ENCODE peak calls at places on chromosomes 6 and 20, in eight cellular contexts. W is body of pancreas; J is lower lobe of right lung; O is heart right ventricle; D is ovary; N is psoas muscle; Y is CD8-positive, alpha-beta T cell; X is suprapubic skin. F is an unnamed sample. For H3K4me1, the result is how much of the 10 kb centered on the place peaks cover.

GRCh38 chr6:139124887-139125672 is 9.8 kb upstream of the HECA start:
- DNase-seq in W (peak), J (peak), O (peak), D (peak), N (peak), Y (peak), X (no peak), F (peak)

GRCh38 chr6:118565317-118565960 is 17.3 kb downstream of the PLN start:
- DNase-seq in W (no peak), J (no peak), O (no peak), D (no peak), N (no peak), Y (no peak), X (no peak), F (no peak)

GRCh38 chr20:7031222-7031621 is 263.7 kb downstream of the BMP2 start:
- DNase-seq in W (no peak), J (no peak), O (no peak), D (no peak), N (no peak), Y (no peak), X (no peak), F (no peak)

GRCh38 chr6:150967910-150968309 is 102.4 kb downstream of the MTHFD1L start:
- DNase-seq in W (no peak), J (no peak), O (no peak), D (no peak), N (no peak), Y (no peak), X (no peak), F (no peak)

GRCh38 chr6:156808287-156808686 is 31.1 kb downstream of the ARID1B start:
- DNase-seq in W (peak), J (no peak), O (no peak), D (no peak), N (no peak), Y (no peak), X (no peak), F (no peak)

GRCh38 chr6:166825553-166826145 is 130.7 kb downstream of the RNASET2 start:
- DNase-seq in W (no peak), J (no peak), O (no peak), D (no peak), N (no peak), Y (no peak), X (no peak), F (no peak)

GRCh38 chr20:62119101-62119500 is 3.2 kb upstream of the LSM14B start:
- DNase-seq in W (no peak), J (no peak), O (no peak), D (no peak), N (no peak), Y (no peak), X (no peak), F (no peak)

GRCh38 chr20:4697189-4697873 is 24.4 kb upstream of the PRND start:
- DNase-seq in W (no peak), J (no peak), O (no peak), D (no peak), N (no peak), Y (no peak), X (no peak), F (no peak)

GRCh38 chr20:45419188-45420091 is 3.5 kb downstream of the PIGT start:
- DNase-seq in W (peak), J (no peak), O (peak), D (peak), N (peak), Y (no peak), X (peak), F (peak)

GRCh38 chr6:13307508-13307995 is 20.8 kb downstream of the TBC1D7 start:
- DNase-seq in W (no peak), J (peak), O (no peak), D (no peak), N (no peak), Y (no peak), X (peak), F (peak)

GRCh38 chr20:37179671-37180524 is 550 bp upstream of the MROH8 start:
- DNase-seq in W (no peak), J (no peak), O (no peak), D (no peak), N (no peak), Y (no peak), X (no peak), F (no peak)

GRCh38 chr20:2631228-2631627 is 21.2 kb upstream of the NOP56 start:
- DNase-seq in W (no peak), J (no peak), O (no peak), D (no peak), N (no peak), Y (no peak), X (no peak), F (no peak)

GRCh38 chr6:35419431-35419830 is 32.7 kb upstream of the FANCE start:
- DNase-seq in W (no peak), J (no peak), O (no peak), D (no peak), N (no peak), Y (no peak), X (no peak), F (no peak)

GRCh38 chr20:64258071-64258823 is 2.7 kb downstream of the PCMTD2 start:
- DNase-seq in W (no peak), J (no peak), O (no peak), D (no peak), N (no peak), Y (no peak), X (no peak), F (no peak)

GRCh38 chr6:12472601-12473038 is 182.5 kb downstream of the EDN1 start:
- DNase-seq in W (peak), J (peak), O (peak), D (peak), N (peak), Y (no peak), X (no peak), F (peak)

GRCh38 chr6:43052842-43053544 is 658 bp downstream of the CUL7 start:
- DNase-seq in W (peak), J (peak), O (peak), D (peak), N (peak), Y (no peak), X (no peak), F (no peak)

GRCh38 chr6:108779521-108779920 is 68.7 kb upstream of the ARMC2 start:
- DNase-seq in W (no peak), J (no peak), O (no peak), D (no peak), N (no peak), Y (no peak), X (no peak), F (no peak)

GRCh38 chr6:108781419-108782110 is 66.7 kb upstream of the ARMC2 start:
- DNase-seq in W (no peak), J (no peak), O (no peak), D (peak), N (no peak), Y (no peak), X (no peak), F (no peak)

GRCh38 chr6:108785653-108786052 is 62.6 kb upstream of the ARMC2 start:
- DNase-seq in W (no peak), J (no peak), O (no peak), D (no peak), N (no peak), Y (no peak), X (no peak), F (no peak)

GRCh38 chr6:108780784-108781183 is 67.4 kb upstream of the ARMC2 start:
- DNase-seq in W (no peak), J (no peak), O (no peak), D (no peak), N (no peak), Y (no peak), X (no peak), F (no peak)

GRCh38 chr6:108782231-108783041 is 65.8 kb upstream of the ARMC2 start:
- DNase-seq in W (peak), J (peak), O (peak), D (peak), N (peak), Y (peak), X (peak), F (peak)
- TF ChIP-seq CTCF in W (peak), J (peak), O (peak), D (peak), N (peak), Y (peak), X (peak), F (peak)

GRCh38 chr6:53203483-53203882 is 54.8 kb upstream of the GCM1 start:
- DNase-seq in W (no peak), J (no peak), O (no peak), D (no peak), N (no peak), Y (no peak), X (no peak), F (no peak)
- H3K4me1 ChIP-seq in W (under half), J (under half), O (under half), D (under half), N (under half), Y (under half), X (under half), F (under half)

GRCh38 chr20:19072988-19073387 is 139.5 kb upstream of the SLC24A3 start:
- DNase-seq in W (no peak), J (no peak), O (no peak), D (no peak), N (no peak), Y (no peak), X (no peak), F (no peak)

GRCh38 chr20:19071442-19071717 is 141.1 kb upstream of the SLC24A3 start:
- DNase-seq in W (no peak), J (no peak), O (no peak), D (no peak), N (no peak), Y (no peak), X (no peak), F (no peak)

GRCh38 chr20:19071902-19072498 is 140.4 kb upstream of the SLC24A3 start:
- DNase-seq in W (no peak), J (no peak), O (no peak), D (no peak), N (no peak), Y (no peak), X (no peak), F (no peak)

GRCh38 chr20:19074828-19075516 is 137.5 kb upstream of the SLC24A3 start:
- DNase-seq in W (peak), J (peak), O (no peak), D (no peak), N (no peak), Y (peak), X (no peak), F (peak)

DNA sequence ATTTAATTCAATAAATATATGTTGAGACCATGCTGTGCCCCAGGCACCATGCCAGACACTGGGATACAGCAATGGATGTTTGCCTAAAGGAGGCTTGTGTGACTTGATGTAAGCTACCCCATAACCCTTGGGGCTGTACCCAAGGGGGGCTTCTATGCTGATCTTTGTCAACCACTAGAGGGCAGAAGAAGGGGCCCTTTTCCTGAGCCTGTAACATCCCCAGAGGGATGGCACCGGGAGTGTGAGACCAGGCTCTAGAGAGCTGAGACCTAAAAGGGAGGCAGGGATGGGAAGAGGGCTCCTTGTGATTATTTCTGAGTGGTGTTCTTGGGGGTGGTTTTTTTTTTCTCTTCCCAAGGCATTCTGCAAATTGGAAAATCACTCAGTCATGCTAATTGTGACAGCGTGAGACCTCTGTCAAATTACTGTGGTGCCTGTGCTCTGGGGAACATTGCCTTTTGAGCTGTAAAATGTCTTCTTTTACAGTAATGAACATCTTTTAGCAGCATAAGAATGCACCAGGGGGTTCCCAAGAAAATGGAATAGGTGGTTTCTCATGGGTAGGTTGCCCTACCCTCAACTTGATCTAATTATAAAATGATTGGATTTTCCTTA is 138.8 kb upstream of the SLC24A3 start:
- DNase-seq in W (no peak), J (no peak), O (no peak), D (no peak), N (no peak), Y (no peak), X (no peak), F (no peak)
- TF ChIP-seq CTCF in W (no peak), J (peak), O (peak), D (no peak), N (peak), Y (no peak), X (no peak), F (peak)

GRCh38 chr20:49592120-49592519 is 24.2 kb upstream of the PTGIS start:
- DNase-seq in W (no peak), J (no peak), O (no peak), D (no peak), N (no peak), Y (no peak), X (no peak), F (no peak)
- H3K4me1 ChIP-seq in W (under half), J (under half), O (under half), D (under half), N (under half), Y (under half), X (under half), F (under half)

DNA sequence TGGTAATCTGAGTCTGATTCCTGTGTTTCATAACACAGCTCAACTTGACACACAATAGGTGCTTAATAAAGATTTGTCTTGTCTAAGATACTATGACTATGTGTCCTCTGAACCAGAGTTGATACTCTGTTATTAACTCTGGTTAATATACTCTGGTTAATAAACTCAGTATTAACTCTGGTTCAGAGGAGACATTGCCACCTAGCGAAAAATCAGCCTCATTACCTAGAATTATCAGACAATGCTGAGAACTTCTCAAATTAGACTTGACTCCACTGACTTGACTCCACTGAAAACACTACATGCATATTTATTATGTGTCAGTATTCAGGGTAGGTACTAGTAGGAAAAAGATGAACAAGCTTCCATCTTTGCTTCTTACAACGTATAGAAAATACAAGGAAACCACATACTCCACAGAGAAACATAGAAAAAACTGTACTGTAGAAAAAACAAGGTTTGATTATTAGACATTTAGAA is 73.9 kb downstream of the AHI1 start:
- DNase-seq in W (no peak), J (no peak), O (peak), D (no peak), N (no peak), Y (no peak), X (no peak), F (no peak)
- TF ChIP-seq CTCF in W (peak), J (peak), O (peak), D (peak), N (peak), Y (peak), X (peak), F (peak)

DNA sequence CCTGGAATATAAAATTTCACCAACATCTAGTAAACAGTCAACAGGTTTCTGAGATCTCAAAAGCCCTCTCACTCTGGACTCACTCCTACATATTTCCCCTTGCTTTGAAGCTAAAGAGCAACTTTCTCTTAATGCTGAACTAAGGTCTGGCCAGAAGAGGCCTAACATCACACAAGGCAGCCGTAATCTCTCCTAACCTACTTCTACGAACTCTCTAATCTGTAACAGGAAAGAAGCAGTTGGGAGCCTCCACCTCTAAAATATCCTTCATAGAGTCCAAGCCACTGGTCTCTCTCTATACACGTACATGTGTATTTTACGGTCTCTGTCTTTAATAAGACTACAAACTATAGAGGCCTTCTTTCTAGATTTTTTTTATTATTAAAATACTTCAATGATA is 72.0 kb downstream of the REV3L start:
- DNase-seq in W (no peak), J (no peak), O (no peak), D (no peak), N (no peak), Y (no peak), X (no peak), F (no peak)
- H3K4me1 ChIP-seq in W (under half), J (under half), O (under half), D (under half), N (under half), Y (under half), X (under half), F (under half)

GRCh38 chr6:95866732-95867131 is 149.0 kb upstream of the FUT9 start:
- DNase-seq in W (peak), J (no peak), O (no peak), D (no peak), N (no peak), Y (no peak), X (no peak), F (no peak)
- TF ChIP-seq CTCF in W (peak), J (peak), O (peak), D (no peak), N (no peak), Y (no peak), X (no peak), F (no peak)

GRCh38 chr20:43669332-43669731 is 2.4 kb downstream of the MYBL2 start:
- DNase-seq in W (peak), J (no peak), O (no peak), D (no peak), N (no peak), Y (no peak), X (no peak), F (no peak)

GRCh38 chr20:43662943-43663655 is 3.8 kb upstream of the MYBL2 start:
- DNase-seq in W (no peak), J (no peak), O (no peak), D (no peak), N (no peak), Y (no peak), X (no peak), F (no peak)

GRCh38 chr20:43665466-43666176 is 1.3 kb upstream of the MYBL2 start:
- DNase-seq in W (no peak), J (no peak), O (no peak), D (no peak), N (no peak), Y (no peak), X (no peak), F (peak)

GRCh38 chr20:43667341-43668132 is 623 bp downstream of the MYBL2 start:
- DNase-seq in W (no peak), J (no peak), O (no peak), D (no peak), N (no peak), Y (no peak), X (no peak), F (no peak)

GRCh38 chr20:43666376-43667328 is at the start of gene MYBL2:
- DNase-seq in W (peak), J (peak), O (peak), D (no peak), N (peak), Y (peak), X (no peak), F (peak)
- H3K4me1 ChIP-seq in W (under half), J (under half), O (under half), D (under half), N (under half), Y (under half), X (under half), F (under half)

GRCh38 chr6:105561501-105561900 is 158.6 kb upstream of the PREP start:
- DNase-seq in W (no peak), J (no peak), O (no peak), D (no peak), N (no peak), Y (no peak), X (no peak), F (no peak)

GRCh38 chr6:105562027-105562426 is 159.1 kb upstream of the PREP start:
- DNase-seq in W (no peak), J (no peak), O (no peak), D (no peak), N (no peak), Y (no peak), X (no peak), F (no peak)

GRCh38 chr6:105566503-105566902 is 163.6 kb upstream of the PREP start:
- DNase-seq in W (no peak), J (no peak), O (no peak), D (no peak), N (no peak), Y (no peak), X (no peak), F (no peak)

GRCh38 chr6:105564503-105564902 is 161.6 kb upstream of the PREP start:
- DNase-seq in W (no peak), J (no peak), O (no peak), D (no peak), N (no peak), Y (no peak), X (no peak), F (no peak)

GRCh38 chr6:105560611-105561066 is 157.8 kb upstream of the PREP start:
- DNase-seq in W (no peak), J (no peak), O (no peak), D (no peak), N (no peak), Y (no peak), X (no peak), F (no peak)
- TF ChIP-seq CTCF in W (no peak), J (no peak), O (no peak), D (no peak), N (no peak), Y (no peak), X (no peak), F (no peak)

GRCh38 chr20:50337521-50338466 is 147.2 kb downstream of the CEBPB start:
- DNase-seq in W (no peak), J (no peak), O (no peak), D (no peak), N (no peak), Y (no peak), X (no peak), F (no peak)

GRCh38 chr20:50340586-50340985 is 150.0 kb downstream of the CEBPB start:
- DNase-seq in W (no peak), J (no peak), O (no peak), D (no peak), N (no peak), Y (no peak), X (no peak), F (no peak)

GRCh38 chr20:50336631-50337030 is 146.0 kb downstream of the CEBPB start:
- DNase-seq in W (no peak), J (no peak), O (no peak), D (no peak), N (no peak), Y (no peak), X (no peak), F (no peak)

GRCh38 chr20:50339196-50339901 is 148.7 kb downstream of the CEBPB start:
- DNase-seq in W (no peak), J (no peak), O (no peak), D (no peak), N (no peak), Y (no peak), X (no peak), F (no peak)

DNA sequence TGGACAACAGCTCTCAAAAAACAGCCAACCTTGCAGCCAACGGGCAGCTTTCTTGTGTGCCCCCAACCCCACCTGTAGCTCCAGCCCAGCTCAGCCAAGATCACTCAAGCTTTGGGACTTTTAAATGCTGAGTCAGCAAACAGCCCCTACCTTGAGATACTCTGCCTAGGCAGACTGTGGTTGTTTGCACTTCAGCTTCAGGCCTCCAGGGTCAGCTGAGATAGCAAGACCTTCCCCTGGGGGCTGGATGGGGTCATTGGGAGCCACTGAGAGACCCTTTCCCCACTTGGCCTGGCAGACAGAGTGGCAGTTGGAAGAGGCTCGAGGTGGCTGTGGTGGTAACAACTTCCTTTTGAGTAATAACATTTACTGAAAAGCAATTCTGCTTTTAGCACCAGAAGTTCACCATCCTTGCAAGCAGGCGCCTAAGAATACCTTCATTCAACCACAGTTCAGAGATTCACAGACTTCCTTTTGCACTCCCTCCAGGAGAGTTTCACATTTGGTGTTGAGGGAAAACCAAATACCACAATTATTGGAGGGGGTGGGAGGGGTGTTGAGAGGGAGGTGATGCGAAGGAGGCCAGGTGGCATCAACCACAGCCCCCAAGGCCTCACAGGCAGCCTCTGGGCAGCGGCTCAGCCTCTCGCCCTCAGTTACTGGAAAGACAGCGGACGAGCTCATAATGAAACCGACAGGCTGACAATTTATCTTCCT is 148.0 kb downstream of the CEBPB start:
- DNase-seq in W (no peak), J (no peak), O (no peak), D (no peak), N (no peak), Y (no peak), X (no peak), F (no peak)
- H3K4me1 ChIP-seq in W (under half), J (under half), O (under half), D (under half), N (under half), Y (under half), X (under half), F (under half)

F was measured in left lung.